ENCODE peak calls at places on chromosomes 13 and 19, in four cellular contexts. M is coronary artery, X is HCT116, T is thoracic aorta. Z is an unnamed sample.

GRCh38 chr13:90838561-90838960 is 508.9 kb upstream of the MIR17HG start:
- DNase-seq in M (no peak), X (no peak), T (no peak), Z (no peak)

GRCh38 chr13:29758591-29759114 is 91.8 kb downstream of the UBL3 start:
- DNase-seq in M (no peak), T (no peak), X (no peak), Z (peak; percentile 89)

GRCh38 chr19:19169236-19170052 is 619 bp downstream of the MEF2B start:
- DNase-seq in X (no peak), T (no peak), M (no peak), Z (no peak)

GRCh38 chr13:25136872-25137623 is 35.0 kb downstream of the AMER2 start:
- DNase-seq in M (no peak), X (no peak), T (no peak), Z (no peak)

GRCh38 chr13:72290962-72291681 is 424.1 kb upstream of the DACH1 start:
- DNase-seq in X (peak; percentile 77), M (no peak), T (no peak), Z (no peak)

GRCh38 chr19:7869453-7869909 is 4.7 kb downstream of the PRR36 start:
- DNase-seq in T (no peak), M (no peak), X (no peak), Z (peak; percentile 87)

GRCh38 chr19:3243851-3244700 is 19.6 kb downstream of the CELF5 start:
- DNase-seq in T (no peak), M (no peak), X (peak; percentile 15), Z (peak; percentile 52)

GRCh38 chr19:40633207-40633606 is 32.0 kb downstream of the LTBP4 start:
- DNase-seq in X (no peak), M (no peak), T (no peak), Z (no peak)

GRCh38 chr19:32868206-32868950 is 1.2 kb downstream of the SLC7A9 start:
- DNase-seq in M (no peak), X (no peak), T (no peak), Z (no peak)

GRCh38 chr13:59458908-59459579 is 704.7 kb downstream of the DIAPH3 start:
- DNase-seq in M (no peak), T (no peak), X (no peak), Z (no peak)

GRCh38 chr19:34904846-34905527 is 21.7 kb upstream of the ZNF30 start:
- DNase-seq in X (no peak), M (no peak), T (no peak), Z (no peak)

GRCh38 chr19:289651-290538 is 1.3 kb downstream of the PLPP2 start:
- DNase-seq in T (no peak), X (peak; percentile 74), M (no peak), Z (peak; percentile 29)

GRCh38 chr13:93700115-93700514 is 473.5 kb downstream of the GPC6 start:
- DNase-seq in T (no peak), X (no peak), M (no peak), Z (no peak)

GRCh38 chr13:44298314-44298713 is 75.3 kb upstream of the SERP2 start:
- DNase-seq in X (no peak), M (no peak), T (no peak), Z (no peak)

GRCh38 chr13:85590231-85590931 is 208.8 kb downstream of the SLITRK6 start:
- DNase-seq in T (no peak), M (no peak), X (no peak), Z (no peak)

GRCh38 chr19:17942582-17943283 is 9.9 kb downstream of the CCDC124 start:
- DNase-seq in T (no peak), M (no peak), X (no peak), Z (no peak)

GRCh38 chr19:18232540-18233223 is 6.4 kb upstream of the PDE4C start:
- DNase-seq in T (no peak), X (no peak), M (no peak), Z (no peak)

GRCh38 chr19:46927106-46927505 is 66.3 kb downstream of the ARHGAP35 start:
- DNase-seq in X (no peak), M (no peak), T (no peak), Z (no peak)

GRCh38 chr13:37225414-37226047 is 120.1 kb upstream of the CSNK1A1L start:
- DNase-seq in T (no peak), X (no peak), M (no peak), Z (no peak)

GRCh38 chr19:18657590-18658365 is 20.9 kb downstream of the KLHL26 start:
- DNase-seq in X (no peak), M (peak; percentile 98), T (peak; percentile 41), Z (peak; percentile 47)

GRCh38 chr13:24692541-24692940 is 12.3 kb downstream of the ATP12A start:
- DNase-seq in T (no peak), M (peak; percentile 80), X (no peak), Z (no peak)

GRCh38 chr19:6801397-6802086 is 29.0 kb downstream of the VAV1 start:
- DNase-seq in M (no peak), X (peak; percentile 56), T (no peak), Z (peak; percentile 94)

GRCh38 chr19:46254776-46255175 is 25.2 kb downstream of the IGFL1 start:
- DNase-seq in M (no peak), T (no peak), X (no peak), Z (no peak)

GRCh38 chr19:16326401-16327130 is 1.9 kb downstream of the KLF2 start:
- DNase-seq in M (peak; percentile 81), X (no peak), T (no peak), Z (peak; percentile 54)

GRCh38 chr19:50432658-50433057 is at the start of gene MYBPC2:
- DNase-seq in X (no peak), M (no peak), T (no peak), Z (peak; percentile 53)

GRCh38 chr13:50377726-50378270 is 362.6 kb downstream of the KCNRG start:
- DNase-seq in X (no peak), M (no peak), T (no peak), Z (no peak)

GRCh38 chr19:51489113-51489512 is 10.8 kb downstream of the CEACAM18 start:
- DNase-seq in M (no peak), T (no peak), X (no peak), Z (no peak)

GRCh38 chr13:24503376-24503690 is 9.2 kb downstream of the PARP4 start:
- DNase-seq in M (no peak), X (no peak), T (no peak), Z (no peak)

GRCh38 chr13:113782472-113782871 is 23.4 kb downstream of the TMEM255B start:
- DNase-seq in T (no peak), X (no peak), M (no peak), Z (no peak)

GRCh38 chr13:32645854-32646253 is 59.6 kb downstream of the PDS5B start:
- DNase-seq in X (no peak), T (no peak), M (no peak), Z (peak; percentile 76)

GRCh38 chr13:66660013-66660804 is 569.9 kb downstream of the PCDH9 start:
- DNase-seq in T (no peak), M (no peak), X (no peak), Z (no peak)

GRCh38 chr13:90502762-90503161 is 844.7 kb upstream of the MIR17HG start:
- DNase-seq in X (no peak), T (no peak), M (no peak), Z (no peak)

GRCh38 chr13:60627071-60627686 is 230.2 kb downstream of the TDRD3 start:
- DNase-seq in M (no peak), X (peak; percentile 19), T (no peak), Z (peak; percentile 47)
- TF ChIP-seq CTCF in M (no peak), X (peak; percentile 29), T (peak; percentile 41), Z (peak; percentile 66)

GRCh38 chr13:77028202-77028601 is 1.2 kb upstream of the FBXL3 start:
- DNase-seq in X (no peak), T (no peak), M (no peak), Z (no peak)
- H3K4me3 ChIP-seq in X (no peak overlapping the region), T (peak overlapping the region; percentile 96), M (peak overlapping the region; percentile 95), Z (no peak overlapping the region)

GRCh38 chr19:58519087-58519354 is 589 bp downstream of the ZBTB45 start:
- DNase-seq in M (peak; percentile 78), T (no peak), X (no peak), Z (peak; percentile 67)
- TF ChIP-seq CTCF in M (no peak), T (no peak), X (peak; percentile 36), Z (peak; percentile 48)

GRCh38 chr13:101417043-101417406 is 717 bp upstream of the NALCN start:
- DNase-seq in X (no peak), T (no peak), M (no peak), Z (no peak)
- H3K4me3 ChIP-seq in X (no peak overlapping the region), T (peak overlapping the region; percentile 85), M (peak overlapping the region; percentile 76), Z (no peak overlapping the region)

Z was measured in GM12865.